ENCODE peak calls at places on chromosomes 11 and 22, in ten cellular contexts. K is GM06990; B is lower leg skin; D is mucosa of gallbladder; R is AG09319; Z is HTR-8/SVneo; E is activated CD4-positive, alpha-beta T cell treated with anti-CD3 and anti-CD28 coated beads, Interleukin-2, amount 50 U/mL, for 48 hours; X is activated T-cell treated with anti-CD3 and anti-CD28 coated beads for 1 hour; C is T-cell; N is DMS79 treated with DMSO at 0.1 percent for 48 hours. F is an unnamed sample.

GRCh38 chr11:63841554-63841953 is 2.6 kb downstream of the MARK2 start:
- DNase-seq in K (no peak), B (no peak), D (no peak), R (no peak), Z (no peak), E (no peak), X (no peak), C (no peak), N (peak; percentile 75), F (no peak)

GRCh38 chr11:65589444-65590239 is 6.0 kb downstream of the KCNK7 start:
- DNase-seq in K (peak; percentile 71), B (no peak), D (no peak), R (no peak), Z (no peak), E (no peak), X (no peak), C (no peak), N (no peak), F (no peak)

GRCh38 chr11:6578134-6578533 is 25.3 kb downstream of the RRP8 start:
- DNase-seq in K (no peak), B (no peak), D (no peak), R (no peak), Z (no peak), E (no peak), X (no peak), C (no peak), N (no peak), F (no peak)

GRCh38 chr11:36243641-36244040 is 45.6 kb downstream of the COMMD9 start:
- DNase-seq in K (no peak), B (no peak), D (no peak), R (no peak), Z (no peak), E (no peak), X (no peak), C (no peak), N (no peak), F (no peak)

GRCh38 chr22:37314315-37315046 is 32.2 kb downstream of the CYTH4 start:
- DNase-seq in K (peak; percentile 51), B (no peak), D (no peak), R (no peak), Z (no peak), E (peak; percentile 55), X (no peak), C (peak; percentile 45), N (no peak), F (no peak)

GRCh38 chr11:62671604-62672528 is at the start of the genes LBHD1 and UQCC3:
- DNase-seq in K (peak; percentile 87), B (peak; percentile 65), D (peak; percentile 76), R (peak; percentile 53), Z (peak; percentile 75), E (peak; percentile 89), X (peak; percentile 49), C (peak; percentile 58), N (peak; percentile 95), F (peak; percentile 62)

GRCh38 chr11:124748481-124749338 is 3.3 kb downstream of the VSIG2 start:
- DNase-seq in K (no peak), B (no peak), D (no peak), R (no peak), Z (no peak), E (no peak), X (no peak), C (no peak), N (no peak), F (peak; percentile 78)

GRCh38 chr11:111379500-111380136 is 543 bp upstream of the POU2AF1 start:
- DNase-seq in K (no peak), B (no peak), D (no peak), R (no peak), Z (no peak), E (no peak), X (no peak), C (no peak), N (no peak), F (no peak)

GRCh38 chr11:134511255-134511654 is 99.2 kb upstream of the B3GAT1 start:
- DNase-seq in K (no peak), B (no peak), D (no peak), R (no peak), Z (no peak), E (no peak), X (no peak), C (no peak), N (no peak), F (no peak)

GRCh38 chr11:69524291-69524882 is 42.9 kb downstream of the LINC01488 start:
- DNase-seq in K (no peak), B (no peak), D (no peak), R (peak; percentile 16), Z (peak; percentile 93), E (no peak), X (no peak), C (no peak), N (no peak), F (no peak)

GRCh38 chr11:132463941-132464340 is 1068.4 kb downstream of the OPCML start:
- DNase-seq in K (no peak), B (no peak), D (no peak), R (no peak), Z (no peak), E (no peak), X (no peak), C (no peak), N (no peak), F (no peak)

GRCh38 chr22:46936378-46936916 is 174.0 kb downstream of the TBC1D22A start:
- DNase-seq in K (no peak), B (no peak), D (no peak), R (peak; percentile 7), Z (no peak), E (no peak), X (no peak), C (no peak), N (no peak), F (no peak)

GRCh38 chr11:80414766-80415165 is 973.9 kb upstream of the TENM4 start:
- DNase-seq in K (no peak), B (no peak), D (no peak), R (no peak), Z (no peak), E (no peak), X (no peak), C (no peak), N (no peak), F (no peak)

GRCh38 chr11:12100886-12101285 is 9.5 kb upstream of the MICAL2 start:
- DNase-seq in K (no peak), B (no peak), D (no peak), R (no peak), Z (no peak), E (no peak), X (no peak), C (no peak), N (no peak), F (no peak)

GRCh38 chr11:108780119-108780518 is 115.2 kb downstream of the DDX10 start:
- DNase-seq in K (no peak), B (no peak), D (no peak), R (no peak), Z (no peak), E (no peak), X (no peak), C (no peak), N (no peak), F (no peak)

GRCh38 chr11:117199061-117199915 is at the start of gene TAGLN:
- DNase-seq in K (no peak), B (no peak), D (peak; percentile 82), R (peak; percentile 85), Z (peak; percentile 67), E (no peak), X (no peak), C (no peak), N (no peak), F (no peak)

GRCh38 chr22:36077261-36077660 is 48.6 kb upstream of the RBFOX2 start:
- DNase-seq in K (no peak), B (peak; percentile 30), D (no peak), R (no peak), Z (no peak), E (no peak), X (no peak), C (no peak), N (no peak), F (no peak)

GRCh38 chr11:45511566-45511965 is 153.9 kb downstream of the CHST1 start:
- DNase-seq in K (no peak), B (no peak), D (no peak), R (no peak), Z (no peak), E (no peak), X (no peak), C (no peak), N (no peak), F (no peak)

GRCh38 chr22:17429516-17429915 is 60.3 kb downstream of the CECR2 start:
- DNase-seq in K (no peak), B (no peak), D (no peak), R (no peak), Z (no peak), E (no peak), X (no peak), C (no peak), N (no peak), F (no peak)

GRCh38 chr11:60842688-60843605 is 1.0 kb downstream of the CCDC86 start:
- DNase-seq in K (no peak), B (no peak), D (no peak), R (no peak), Z (no peak), E (no peak), X (no peak), C (no peak), N (no peak), F (no peak)

GRCh38 chr11:9160166-9160565 is 68.8 kb upstream of the SCUBE2 start:
- DNase-seq in K (no peak), B (no peak), D (no peak), R (no peak), Z (no peak), E (no peak), X (no peak), C (no peak), N (no peak), F (no peak)

GRCh38 chr11:1761857-1762536 is 1.7 kb downstream of the CTSD start:
- DNase-seq in K (no peak), B (no peak), D (no peak), R (no peak), Z (no peak), E (no peak), X (no peak), C (no peak), N (no peak), F (no peak)

GRCh38 chr11:8693010-8693551 is 10.5 kb downstream of the RPL27A start:
- DNase-seq in K (no peak), B (no peak), D (no peak), R (no peak), Z (no peak), E (no peak), X (no peak), C (no peak), N (no peak), F (no peak)

GRCh38 chr11:65701686-65702085 is 10.4 kb upstream of the KAT5 start:
- DNase-seq in K (no peak), B (no peak), D (no peak), R (no peak), Z (no peak), E (no peak), X (no peak), C (no peak), N (no peak), F (no peak)

GRCh38 chr11:134032501-134033091 is 36.3 kb upstream of the JAM3 start:
- DNase-seq in K (no peak), B (no peak), D (no peak), R (no peak), Z (no peak), E (no peak), X (no peak), C (no peak), N (no peak), F (no peak)